ENCODE peak calls at places on chromosomes 16 and 17, in four cellular contexts. F is tibial nerve, X is neural progenitor cell, R is breast epithelium. G is an unnamed sample.

GRCh38 chr17:58301504-58302150 is 20.9 kb upstream of the MPO start:
- DNase-seq in F (no peak), X (no peak), R (no peak), G (peak; percentile 17)

GRCh38 chr17:5555254-5555653 is 29.1 kb downstream of the NLRP1 start:
- DNase-seq in X (no peak), R (no peak), F (no peak), G (no peak)

GRCh38 chr16:61313931-61314330 is 722.3 kb downstream of the CDH8 start:
- DNase-seq in X (no peak), R (no peak), F (no peak), G (no peak)

GRCh38 chr17:38341035-38341721 is 2.6 kb downstream of the GPR179 start:
- DNase-seq in F (peak; percentile 43), R (no peak), X (peak; percentile 57), G (no peak)

GRCh38 chr17:62965649-62966425 is at the start of gene TANC2:
- DNase-seq in F (peak; percentile 57), R (peak; percentile 67), X (peak; percentile 90), G (peak; percentile 70)

GRCh38 chr16:29862383-29862883 is 593 bp downstream of the CDIPT start:
- DNase-seq in R (no peak), X (peak; percentile 63), F (no peak), G (no peak)

GRCh38 chr17:4436846-4437245 is 3.1 kb downstream of the SPNS3 start:
- DNase-seq in F (no peak), R (no peak), X (no peak), G (no peak)

GRCh38 chr17:3809135-3809534 is 8.1 kb upstream of the ITGAE start:
- DNase-seq in F (no peak), X (no peak), R (no peak), G (no peak)

GRCh38 chr16:81174644-81175324 is 63.7 kb upstream of the BCO1 start:
- DNase-seq in F (no peak), X (no peak), R (no peak), G (no peak)

GRCh38 chr17:50117202-50118040 is 12.5 kb downstream of the SAMD14 start:
- DNase-seq in X (peak; percentile 92), R (peak; percentile 72), F (no peak), G (peak; percentile 69)

GRCh38 chr16:56916571-56917403 is 15.2 kb upstream of the HERPUD1 start:
- DNase-seq in X (no peak), F (no peak), R (no peak), G (no peak)

GRCh38 chr17:68972119-68972704 is 17.0 kb upstream of the ABCA8 start:
- DNase-seq in F (no peak), R (no peak), X (peak; percentile 50), G (no peak)

GRCh38 chr17:77330602-77331081 is 189.9 kb downstream of the SEC14L1 start:
- DNase-seq in X (no peak), F (peak; percentile 9), R (peak; percentile 17), G (peak; percentile 31)

GRCh38 chr16:46908540-46909372 is 24.6 kb downstream of the GPT2 start:
- DNase-seq in F (no peak), R (no peak), X (peak; percentile 90), G (peak; percentile 61)
- TF ChIP-seq CTCF in F (peak; percentile 94), R (peak; percentile 62), X (peak; percentile 89), G (peak; percentile 93)

GRCh38 chr17:80361495-80362220 is 53.3 kb upstream of the ENDOV start:
- DNase-seq in F (no peak), R (peak; percentile 46), X (peak; percentile 70), G (no peak)
- TF ChIP-seq CTCF in F (no peak), R (no peak), X (peak; percentile 66), G (peak; percentile 13)

GRCh38 chr17:71760062-71760720 is 360.6 kb upstream of the SOX9 start:
- DNase-seq in R (no peak), F (no peak), X (no peak), G (no peak)
- TF ChIP-seq CTCF in R (no peak), F (no peak), X (peak; percentile 16), G (no peak)

GRCh38 chr17:61574542-61575351 is 16.3 kb downstream of the NACA2 start:
- DNase-seq in F (no peak), X (peak; percentile 66), R (no peak), G (peak; percentile 52)
- TF ChIP-seq CTCF in F (peak; percentile 24), X (peak; percentile 52), R (no peak), G (no peak)

G was measured in mesothelial cell of epicardium.